ENCODE peak calls at places on chromosomes 6 and 20, in four cellular contexts. One of them, this sample, is unnamed.

GRCh38 chr20:32165836-32166545 is 41.6 kb downstream of the PLAGL2 start:
- DNase-seq in stomach: no peak
- DNase-seq in prostate gland: no peak
- DNase-seq in SK-N-SH: no peak
- DNase-seq in this sample: no peak

GRCh38 chr6:52843600-52843999 is 3.0 kb upstream of the GSTA5 start:
- DNase-seq in stomach: peak; percentile 38
- DNase-seq in SK-N-SH: no peak
- DNase-seq in prostate gland: no peak
- DNase-seq in this sample: no peak

GRCh38 chr6:143569035-143569434 is 57.5 kb upstream of the FUCA2 start:
- DNase-seq in prostate gland: no peak
- DNase-seq in stomach: no peak
- DNase-seq in SK-N-SH: no peak
- DNase-seq in this sample: no peak

GRCh38 chr20:2801459-2801728 is 967 bp upstream of the CPXM1 start:
- DNase-seq in stomach: no peak
- DNase-seq in prostate gland: no peak
- DNase-seq in SK-N-SH: no peak
- DNase-seq in this sample: no peak

GRCh38 chr6:156242206-156242605 is 535.0 kb upstream of the ARID1B start:
- DNase-seq in stomach: no peak
- DNase-seq in SK-N-SH: no peak
- DNase-seq in prostate gland: no peak
- DNase-seq in this sample: peak; percentile 8

GRCh38 chr20:11234181-11234969 is 560.6 kb upstream of the JAG1 start:
- DNase-seq in prostate gland: no peak
- DNase-seq in SK-N-SH: no peak
- DNase-seq in stomach: no peak
- DNase-seq in this sample: no peak

GRCh38 chr20:32390999-32391398 is 32.9 kb downstream of the ASXL1 start:
- DNase-seq in SK-N-SH: no peak
- DNase-seq in prostate gland: no peak
- DNase-seq in stomach: no peak
- DNase-seq in this sample: no peak

GRCh38 chr6:3484240-3484639 is 27.4 kb upstream of the SLC22A23 start:
- DNase-seq in prostate gland: no peak
- DNase-seq in stomach: no peak
- DNase-seq in SK-N-SH: no peak
- DNase-seq in this sample: no peak

DNA sequence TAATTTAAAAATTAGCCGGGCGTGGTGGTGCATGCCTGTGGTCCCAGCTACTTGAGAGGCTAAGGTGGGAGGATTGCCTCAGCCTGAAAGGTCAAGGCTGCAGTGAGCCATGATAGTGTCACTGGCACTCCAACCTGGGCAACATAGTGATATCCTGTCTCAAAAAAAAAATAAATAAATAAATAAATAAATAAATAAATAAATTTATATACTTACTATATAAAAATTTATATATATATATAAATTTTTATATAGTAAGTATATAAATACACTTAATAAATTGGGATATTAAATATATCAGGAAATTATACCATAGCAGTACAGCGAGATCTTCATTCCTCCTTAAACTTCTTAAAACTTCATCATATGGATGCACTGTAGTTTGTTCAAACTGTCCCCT is 23.0 kb upstream of the IPCEF1 start:
- DNase-seq in stomach: no peak
- DNase-seq in prostate gland: no peak
- DNase-seq in SK-N-SH: no peak
- DNase-seq in this sample: no peak
- TF ChIP-seq CTCF in stomach: no peak
- TF ChIP-seq CTCF in prostate gland: no peak
- TF ChIP-seq CTCF in SK-N-SH: no peak
- TF ChIP-seq CTCF in this sample: no peak

GRCh38 chr6:106256201-106256968 is 69.2 kb downstream of the ATG5 start:
- DNase-seq in stomach: no peak
- DNase-seq in prostate gland: no peak
- DNase-seq in SK-N-SH: peak; percentile 58
- DNase-seq in this sample: no peak
- TF ChIP-seq POLR2AphosphoS5 in stomach: no peak
- TF ChIP-seq POLR2AphosphoS5 in prostate gland: no peak
- TF ChIP-seq POLR2AphosphoS5 in SK-N-SH: peak; percentile 64
- TF ChIP-seq POLR2AphosphoS5 in this sample: no peak

DNA sequence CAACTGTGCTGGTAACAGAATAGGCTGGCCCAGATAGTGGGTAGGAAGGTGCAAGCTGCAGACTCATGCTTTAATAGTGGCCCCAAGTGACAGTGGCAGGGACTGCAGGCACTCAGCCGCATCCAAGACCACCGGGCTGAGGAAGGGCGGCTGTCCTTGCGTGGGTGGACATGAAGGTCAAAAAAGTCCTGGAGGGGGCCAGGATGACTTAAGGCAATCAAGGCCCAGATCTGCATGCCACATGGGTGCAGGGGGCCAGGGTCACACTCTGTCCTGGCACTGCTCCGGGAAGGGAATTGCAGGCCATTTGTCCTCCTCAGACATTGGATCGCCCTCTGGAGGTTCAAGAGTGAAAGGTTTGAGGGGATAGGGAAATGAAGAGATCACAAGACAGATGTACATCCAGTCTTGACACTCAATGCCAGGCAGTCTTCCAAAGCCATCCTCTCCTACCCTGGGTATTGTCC is 10.4 kb upstream of the VNN2 start:
- DNase-seq in prostate gland: no peak
- DNase-seq in SK-N-SH: peak; percentile 3
- DNase-seq in stomach: peak; percentile 52
- DNase-seq in this sample: peak; percentile 88
- H3K4me3 ChIP-seq in prostate gland: no peak overlapping the region
- H3K4me3 ChIP-seq in SK-N-SH: no peak overlapping the region
- H3K4me3 ChIP-seq in stomach: no peak overlapping the region
- H3K4me3 ChIP-seq in this sample: peak overlapping the region; percentile 46

GRCh38 chr6:119962505-119962904 is 612.9 kb upstream of the MAN1A1 start:
- DNase-seq in SK-N-SH: no peak
- DNase-seq in stomach: no peak
- DNase-seq in prostate gland: no peak
- DNase-seq in this sample: no peak

GRCh38 chr6:119965900-119966299 is 616.3 kb upstream of the MAN1A1 start:
- DNase-seq in stomach: no peak
- DNase-seq in SK-N-SH: no peak
- DNase-seq in prostate gland: no peak
- DNase-seq in this sample: no peak

GRCh38 chr6:119966484-119966883 is 616.9 kb upstream of the MAN1A1 start:
- DNase-seq in SK-N-SH: no peak
- DNase-seq in prostate gland: no peak
- DNase-seq in stomach: no peak
- DNase-seq in this sample: peak; percentile 89
- TF ChIP-seq CTCF in SK-N-SH: peak; percentile 12
- TF ChIP-seq CTCF in prostate gland: no peak
- TF ChIP-seq CTCF in stomach: no peak
- TF ChIP-seq CTCF in this sample: peak; percentile 77

GRCh38 chr20:25226433-25227316 is 21.2 kb upstream of the PYGB start:
- DNase-seq in SK-N-SH: peak; percentile 56
- DNase-seq in prostate gland: peak; percentile 51
- DNase-seq in stomach: no peak
- DNase-seq in this sample: no peak

GRCh38 chr20:25223179-25223661 is 24.7 kb upstream of the PYGB start:
- DNase-seq in stomach: peak; percentile 69
- DNase-seq in prostate gland: no peak
- DNase-seq in SK-N-SH: no peak
- DNase-seq in this sample: peak; percentile 33

GRCh38 chr20:25225642-25226432 is 22.0 kb upstream of the PYGB start:
- DNase-seq in prostate gland: no peak
- DNase-seq in stomach: no peak
- DNase-seq in SK-N-SH: peak; percentile 47
- DNase-seq in this sample: no peak

GRCh38 chr20:25223765-25224720 is 23.8 kb upstream of the PYGB start:
- DNase-seq in prostate gland: no peak
- DNase-seq in SK-N-SH: no peak
- DNase-seq in stomach: peak; percentile 22
- DNase-seq in this sample: no peak

GRCh38 chr20:25224941-25225340 is 22.9 kb upstream of the PYGB start:
- DNase-seq in stomach: no peak
- DNase-seq in prostate gland: no peak
- DNase-seq in SK-N-SH: no peak
- DNase-seq in this sample: no peak
- TF ChIP-seq POLR2AphosphoS5 in stomach: no peak
- TF ChIP-seq POLR2AphosphoS5 in prostate gland: no peak
- TF ChIP-seq POLR2AphosphoS5 in SK-N-SH: no peak
- TF ChIP-seq POLR2AphosphoS5 in this sample: no peak

DNA sequence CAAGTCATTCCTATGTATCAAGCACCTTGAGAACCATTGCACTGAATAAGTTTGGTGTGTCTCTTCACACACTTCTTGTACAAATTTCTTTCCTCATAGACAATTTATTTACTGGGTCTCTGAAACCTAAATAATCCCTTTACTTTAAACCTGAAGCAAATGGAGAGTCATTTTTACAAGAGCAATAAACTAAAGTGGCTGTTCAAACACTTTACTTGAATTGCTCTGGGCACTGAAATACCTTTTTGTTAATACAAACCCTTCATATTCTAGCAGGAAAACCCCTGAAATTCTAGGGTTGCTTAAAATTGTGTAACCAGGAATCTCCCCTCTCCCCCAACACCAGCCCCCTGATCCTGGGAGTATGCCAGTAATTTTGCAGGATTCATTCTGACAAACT is 13.3 kb downstream of the RSPO3 start:
- DNase-seq in prostate gland: no peak
- DNase-seq in stomach: no peak
- DNase-seq in SK-N-SH: no peak
- DNase-seq in this sample: no peak
- H3K4me3 ChIP-seq in prostate gland: no peak overlapping the region
- H3K4me3 ChIP-seq in stomach: no peak overlapping the region
- H3K4me3 ChIP-seq in SK-N-SH: no peak overlapping the region
- H3K4me3 ChIP-seq in this sample: no peak overlapping the region